ENCODE peak calls at places on chromosomes 11 and 22, in ten cellular contexts. M is CD8-positive, alpha-beta T cell; Y is tibial nerve; V is bronchial epithelial cell; B is cardiac fibroblast; Z is PC-9; U is RWPE1; Q is heart right ventricle; K is nephron progenitor cell; J is sigmoid colon. C is an unnamed sample.

GRCh38 chr11:124834526-124835190 is 30.6 kb upstream of the ROBO3 start:
- DNase-seq in Q (no peak), K (no peak), Y (no peak), Z (no peak), J (no peak), B (no peak), U (no peak), M (no peak), V (peak; percentile 5), C (no peak)

GRCh38 chr22:43236401-43237166 is 49.6 kb upstream of the TTLL12 start:
- DNase-seq in J (no peak), U (no peak), K (no peak), Z (no peak), M (no peak), B (peak; percentile 23), Q (peak; percentile 78), V (no peak), Y (no peak), C (no peak)

GRCh38 chr22:22681221-22681739 is 36.9 kb downstream of the GGTLC2 start:
- DNase-seq in M (no peak), B (peak; percentile 10), Z (no peak), V (no peak), K (no peak), J (no peak), U (no peak), Q (no peak), Y (no peak), C (no peak)

GRCh38 chr11:103587951-103588788 is 448.3 kb upstream of the DDI1 start:
- DNase-seq in Q (no peak), K (no peak), Y (no peak), B (peak; percentile 27), J (no peak), Z (no peak), V (peak; percentile 72), U (no peak), M (no peak), C (no peak)

GRCh38 chr11:61361686-61362541 is at the start of the genes CYB561A3 and TMEM138:
- DNase-seq in B (peak; percentile 94), J (peak; percentile 97), V (peak; percentile 89), Q (peak; percentile 90), Y (peak; percentile 87), Z (peak; percentile 96), K (peak; percentile 85), U (peak; percentile 95), M (peak; percentile 68), C (peak; percentile 83)

GRCh38 chr22:41436322-41437113 is 10.1 kb downstream of the TOB2 start:
- DNase-seq in K (no peak), Z (no peak), B (no peak), J (no peak), V (no peak), Y (no peak), U (no peak), Q (no peak), M (no peak), C (no peak)

GRCh38 chr22:17891427-17892167 is 117.3 kb upstream of the BID start:
- DNase-seq in Z (no peak), Q (peak; percentile 65), K (peak; percentile 49), U (no peak), B (no peak), Y (no peak), V (no peak), J (no peak), M (no peak), C (no peak)

GRCh38 chr11:3631331-3631730 is 10.5 kb downstream of the ART5 start:
- DNase-seq in B (no peak), Z (no peak), K (no peak), V (peak; percentile 27), J (no peak), Q (no peak), Y (no peak), M (no peak), U (no peak), C (no peak)

GRCh38 chr22:20092477-20092854 is 12.4 kb downstream of the DGCR8 start:
- DNase-seq in B (no peak), Z (no peak), K (no peak), Y (no peak), J (no peak), M (no peak), Q (no peak), V (no peak), U (no peak), C (no peak)

GRCh38 chr11:117809236-117810055 is 12.4 kb upstream of the DSCAML1 start:
- DNase-seq in Y (peak; percentile 53), J (peak; percentile 88), U (peak; percentile 41), Q (peak; percentile 80), Z (peak; percentile 32), V (peak; percentile 39), B (peak; percentile 46), K (peak; percentile 76), M (no peak), C (peak; percentile 73)

GRCh38 chr11:87082590-87082989 is 44.9 kb downstream of the TMEM135 start:
- DNase-seq in Z (no peak), J (no peak), B (no peak), K (no peak), M (no peak), U (no peak), Q (no peak), V (no peak), Y (no peak), C (no peak)

GRCh38 chr11:96524475-96524874 is 134.7 kb downstream of the JRKL start:
- DNase-seq in K (no peak), Z (no peak), Q (no peak), U (no peak), Y (no peak), V (no peak), J (no peak), B (peak; percentile 19), M (no peak), C (no peak)

GRCh38 chr11:75069473-75069872 is 27.2 kb downstream of the OR2AT4 start:
- DNase-seq in Y (no peak), Q (no peak), K (no peak), U (no peak), J (no peak), M (no peak), Z (no peak), B (no peak), V (no peak), C (no peak)

GRCh38 chr22:50584106-50585096 is 1.8 kb upstream of the CHKB start:
- DNase-seq in M (no peak), K (no peak), Z (no peak), Y (no peak), V (no peak), Q (no peak), U (no peak), J (no peak), B (no peak), C (no peak)

GRCh38 chr22:47361247-47361646 is 598.8 kb downstream of the TBC1D22A start:
- DNase-seq in Q (no peak), U (no peak), Y (no peak), B (no peak), V (no peak), Z (no peak), J (no peak), M (no peak), K (no peak), C (no peak)

GRCh38 chr11:73140213-73141030 is 1.7 kb downstream of the FCHSD2 start:
- DNase-seq in Y (no peak), J (no peak), Z (no peak), V (peak; percentile 53), U (peak; percentile 41), B (peak; percentile 33), Q (peak; percentile 42), M (no peak), K (peak; percentile 49), C (no peak)

GRCh38 chr11:113519989-113520613 is 44.9 kb upstream of the DRD2 start:
- DNase-seq in B (no peak), K (no peak), M (no peak), Y (no peak), Q (no peak), Z (no peak), J (no peak), U (no peak), V (no peak), C (no peak)

GRCh38 chr11:82818399-82819043 is 81.7 kb downstream of the PRCP start:
- DNase-seq in J (no peak), B (no peak), Y (no peak), U (no peak), Z (no peak), V (no peak), K (no peak), Q (no peak), M (no peak), C (no peak)

GRCh38 chr22:39635719-39636118 is 65.2 kb downstream of the CACNA1I start:
- DNase-seq in J (no peak), Q (no peak), V (no peak), B (no peak), K (no peak), M (no peak), Y (no peak), U (no peak), Z (no peak), C (no peak)

GRCh38 chr11:120527111-120527748 is 15.7 kb downstream of the GRIK4 start:
- DNase-seq in K (peak; percentile 52), Z (no peak), U (no peak), V (no peak), Y (no peak), M (no peak), B (peak; percentile 47), Q (no peak), J (no peak), C (no peak)
- TF ChIP-seq CTCF in K (peak; percentile 27), Z (no peak), U (no peak), V (no peak), Y (no peak), M (no peak), B (no peak), Q (no peak), J (no peak), C (no peak)

GRCh38 chr11:109426442-109426841 is 4.5 kb downstream of the C11orf87 start:
- DNase-seq in Q (no peak), Y (no peak), B (peak; percentile 3), U (no peak), V (peak; percentile 63), Z (no peak), J (no peak), K (no peak), M (no peak), C (no peak)
- TF ChIP-seq CTCF in Q (no peak), Y (no peak), B (peak; percentile 41), U (no peak), V (peak; percentile 38), Z (peak; percentile 31), J (no peak), K (peak; percentile 38), M (no peak), C (peak; percentile 17)

DNA sequence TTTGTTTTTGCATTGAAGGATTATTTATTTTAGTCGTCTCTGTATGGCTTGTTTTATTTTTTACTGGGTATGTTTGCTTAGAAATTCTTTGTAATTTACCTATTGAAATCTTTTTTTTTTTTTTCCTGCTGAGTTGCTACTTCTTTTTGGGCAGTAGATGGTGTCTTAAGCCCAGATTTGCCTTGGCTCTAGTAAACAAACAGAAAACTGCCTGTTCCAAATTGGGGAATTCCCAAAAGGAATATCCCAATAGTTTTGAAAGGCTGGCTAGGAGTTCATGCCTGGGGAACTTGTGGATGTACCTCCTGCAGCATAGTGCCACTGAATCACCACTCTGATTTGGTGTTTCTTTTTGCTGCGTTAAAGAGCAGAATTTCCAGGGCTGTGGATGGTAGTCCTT is 17.7 kb downstream of the PAMR1 start:
- DNase-seq in B (no peak), Y (no peak), Q (no peak), J (no peak), Z (no peak), V (peak; percentile 28), K (no peak), U (no peak), M (no peak), C (no peak)
- TF ChIP-seq CTCF in B (peak; percentile 11), Y (no peak), Q (no peak), J (no peak), Z (peak; percentile 32), V (no peak), K (no peak), U (no peak), M (no peak), C (no peak)

GRCh38 chr22:24157783-24158170 is 23.5 kb upstream of the SUSD2 start:
- DNase-seq in B (peak; percentile 9), K (no peak), Z (no peak), V (no peak), Y (no peak), Q (no peak), U (no peak), J (no peak), M (no peak), C (no peak)
- TF ChIP-seq CTCF in B (no peak), K (no peak), Z (no peak), V (no peak), Y (no peak), Q (no peak), U (no peak), J (peak; percentile 8), M (no peak), C (no peak)

C was measured in D721Med.